ENCODE peak calls at places on chromosomes 2 and 18, in eight cellular contexts. One of them, this sample, is unnamed.

GRCh38 chr2:216650607-216651229 is 17.5 kb downstream of the IGFBP2 start:
- DNase-seq in skeletal muscle cell: no peak
- DNase-seq in mammary epithelial cell: no peak
- DNase-seq in HFF-Myc: no peak
- DNase-seq in BJ: no peak
- DNase-seq in OCI-LY7: no peak
- DNase-seq in BE2C: no peak
- DNase-seq in testis: no peak
- DNase-seq in this sample: no peak

GRCh38 chr2:10283106-10284062 is 19.3 kb upstream of the HPCAL1 start:
- DNase-seq in skeletal muscle cell: peak; percentile 60
- DNase-seq in mammary epithelial cell: peak; percentile 85
- DNase-seq in HFF-Myc: peak; percentile 78
- DNase-seq in BJ: peak; percentile 65
- DNase-seq in OCI-LY7: no peak
- DNase-seq in BE2C: no peak
- DNase-seq in testis: no peak
- DNase-seq in this sample: no peak

GRCh38 chr2:206728277-206729199 is 10.3 kb upstream of the DYTN start:
- DNase-seq in skeletal muscle cell: no peak
- DNase-seq in mammary epithelial cell: peak; percentile 66
- DNase-seq in HFF-Myc: no peak
- DNase-seq in BJ: no peak
- DNase-seq in OCI-LY7: no peak
- DNase-seq in BE2C: no peak
- DNase-seq in testis: no peak
- DNase-seq in this sample: no peak

GRCh38 chr2:43082111-43082877 is 144.1 kb downstream of the ZFP36L2 start:
- DNase-seq in skeletal muscle cell: peak; percentile 92
- DNase-seq in mammary epithelial cell: peak; percentile 80
- DNase-seq in HFF-Myc: peak; percentile 91
- DNase-seq in BJ: peak; percentile 70
- DNase-seq in OCI-LY7: no peak
- DNase-seq in BE2C: peak; percentile 95
- DNase-seq in testis: peak; percentile 32
- DNase-seq in this sample: no peak

GRCh38 chr2:10267551-10268465 is 34.9 kb upstream of the HPCAL1 start:
- DNase-seq in skeletal muscle cell: no peak
- DNase-seq in mammary epithelial cell: no peak
- DNase-seq in HFF-Myc: no peak
- DNase-seq in BJ: no peak
- DNase-seq in OCI-LY7: no peak
- DNase-seq in BE2C: peak; percentile 53
- DNase-seq in testis: peak; percentile 40
- DNase-seq in this sample: no peak

GRCh38 chr18:75113455-75113854 is 95.5 kb downstream of the PTGR3 start:
- DNase-seq in skeletal muscle cell: no peak
- DNase-seq in mammary epithelial cell: no peak
- DNase-seq in HFF-Myc: no peak
- DNase-seq in BJ: no peak
- DNase-seq in OCI-LY7: no peak
- DNase-seq in BE2C: no peak
- DNase-seq in testis: no peak
- DNase-seq in this sample: no peak

GRCh38 chr2:224904390-224904789 is 137.9 kb downstream of the DOCK10 start:
- DNase-seq in skeletal muscle cell: no peak
- DNase-seq in mammary epithelial cell: peak; percentile 17
- DNase-seq in HFF-Myc: no peak
- DNase-seq in BJ: no peak
- DNase-seq in OCI-LY7: no peak
- DNase-seq in BE2C: no peak
- DNase-seq in testis: no peak
- DNase-seq in this sample: no peak

GRCh38 chr18:44733069-44733753 is 52.5 kb downstream of the SETBP1 start:
- DNase-seq in skeletal muscle cell: peak; percentile 78
- DNase-seq in mammary epithelial cell: peak; percentile 93
- DNase-seq in HFF-Myc: peak; percentile 30
- DNase-seq in BJ: peak; percentile 60
- DNase-seq in OCI-LY7: no peak
- DNase-seq in BE2C: no peak
- DNase-seq in testis: no peak
- DNase-seq in this sample: no peak

GRCh38 chr18:68083131-68083530 is 566.6 kb upstream of the DSEL start:
- DNase-seq in skeletal muscle cell: peak; percentile 40
- DNase-seq in mammary epithelial cell: peak; percentile 37
- DNase-seq in HFF-Myc: no peak
- DNase-seq in BJ: peak; percentile 9
- DNase-seq in OCI-LY7: no peak
- DNase-seq in BE2C: no peak
- DNase-seq in testis: no peak
- DNase-seq in this sample: no peak

GRCh38 chr2:100238471-100238870 is 83.8 kb downstream of the LONRF2 start:
- DNase-seq in skeletal muscle cell: no peak
- DNase-seq in mammary epithelial cell: no peak
- DNase-seq in HFF-Myc: no peak
- DNase-seq in BJ: no peak
- DNase-seq in OCI-LY7: no peak
- DNase-seq in BE2C: no peak
- DNase-seq in testis: no peak
- DNase-seq in this sample: no peak

GRCh38 chr2:68762112-68762511 is 27.5 kb downstream of the ARHGAP25 start:
- DNase-seq in skeletal muscle cell: no peak
- DNase-seq in mammary epithelial cell: no peak
- DNase-seq in HFF-Myc: no peak
- DNase-seq in BJ: no peak
- DNase-seq in OCI-LY7: no peak
- DNase-seq in BE2C: no peak
- DNase-seq in testis: no peak
- DNase-seq in this sample: no peak

GRCh38 chr2:65465857-65466256 is 33.5 kb upstream of the SPRED2 start:
- DNase-seq in skeletal muscle cell: no peak
- DNase-seq in mammary epithelial cell: no peak
- DNase-seq in HFF-Myc: no peak
- DNase-seq in BJ: no peak
- DNase-seq in OCI-LY7: no peak
- DNase-seq in BE2C: no peak
- DNase-seq in testis: no peak
- DNase-seq in this sample: no peak

GRCh38 chr18:3973191-3973590 is 481.9 kb downstream of the DLGAP1 start:
- DNase-seq in skeletal muscle cell: no peak
- DNase-seq in mammary epithelial cell: no peak
- DNase-seq in HFF-Myc: no peak
- DNase-seq in BJ: no peak
- DNase-seq in OCI-LY7: no peak
- DNase-seq in BE2C: no peak
- DNase-seq in testis: no peak
- DNase-seq in this sample: no peak

GRCh38 chr2:19800796-19801195 is 101.0 kb downstream of the TTC32 start:
- DNase-seq in skeletal muscle cell: no peak
- DNase-seq in mammary epithelial cell: no peak
- DNase-seq in HFF-Myc: no peak
- DNase-seq in BJ: no peak
- DNase-seq in OCI-LY7: no peak
- DNase-seq in BE2C: no peak
- DNase-seq in testis: no peak
- DNase-seq in this sample: no peak

GRCh38 chr2:227817336-227817735 is 3.7 kb downstream of the CCL20 start:
- DNase-seq in skeletal muscle cell: no peak
- DNase-seq in mammary epithelial cell: no peak
- DNase-seq in HFF-Myc: no peak
- DNase-seq in BJ: no peak
- DNase-seq in OCI-LY7: no peak
- DNase-seq in BE2C: no peak
- DNase-seq in testis: no peak
- DNase-seq in this sample: no peak

GRCh38 chr2:38653715-38654494 is 12.0 kb upstream of the GALM start:
- DNase-seq in skeletal muscle cell: no peak
- DNase-seq in mammary epithelial cell: peak; percentile 50
- DNase-seq in HFF-Myc: no peak
- DNase-seq in BJ: no peak
- DNase-seq in OCI-LY7: no peak
- DNase-seq in BE2C: no peak
- DNase-seq in testis: no peak
- DNase-seq in this sample: no peak

GRCh38 chr2:156399950-156400703 is 36.1 kb upstream of the GPD2 start:
- DNase-seq in skeletal muscle cell: peak; percentile 23
- DNase-seq in mammary epithelial cell: peak; percentile 78
- DNase-seq in HFF-Myc: no peak
- DNase-seq in BJ: no peak
- DNase-seq in OCI-LY7: peak; percentile 19
- DNase-seq in BE2C: peak; percentile 69
- DNase-seq in testis: peak; percentile 83
- DNase-seq in this sample: peak; percentile 86

GRCh38 chr2:220533485-220533884 is 906.1 kb downstream of the SLC4A3 start:
- DNase-seq in skeletal muscle cell: no peak
- DNase-seq in mammary epithelial cell: peak; percentile 63
- DNase-seq in HFF-Myc: peak; percentile 43
- DNase-seq in BJ: no peak
- DNase-seq in OCI-LY7: no peak
- DNase-seq in BE2C: no peak
- DNase-seq in testis: no peak
- DNase-seq in this sample: no peak

GRCh38 chr18:58177886-58178470 is 134.0 kb downstream of the NEDD4L start:
- DNase-seq in skeletal muscle cell: no peak
- DNase-seq in mammary epithelial cell: no peak
- DNase-seq in HFF-Myc: no peak
- DNase-seq in BJ: no peak
- DNase-seq in OCI-LY7: no peak
- DNase-seq in BE2C: no peak
- DNase-seq in testis: no peak
- DNase-seq in this sample: no peak

GRCh38 chr2:45653584-45653983 is 2.1 kb downstream of the PRKCE start:
- DNase-seq in skeletal muscle cell: no peak
- DNase-seq in mammary epithelial cell: no peak
- DNase-seq in HFF-Myc: no peak
- DNase-seq in BJ: no peak
- DNase-seq in OCI-LY7: no peak
- DNase-seq in BE2C: no peak
- DNase-seq in testis: no peak
- DNase-seq in this sample: no peak

GRCh38 chr2:20212459-20212870 is 12.5 kb downstream of the SDC1 start:
- DNase-seq in skeletal muscle cell: peak; percentile 25
- DNase-seq in mammary epithelial cell: peak; percentile 96
- DNase-seq in HFF-Myc: no peak
- DNase-seq in BJ: no peak
- DNase-seq in OCI-LY7: peak; percentile 48
- DNase-seq in BE2C: no peak
- DNase-seq in testis: no peak
- DNase-seq in this sample: no peak

GRCh38 chr2:120587326-120587996 is 148.2 kb upstream of the GLI2 start:
- DNase-seq in skeletal muscle cell: no peak
- DNase-seq in mammary epithelial cell: no peak
- DNase-seq in HFF-Myc: no peak
- DNase-seq in BJ: no peak
- DNase-seq in OCI-LY7: no peak
- DNase-seq in BE2C: no peak
- DNase-seq in testis: no peak
- DNase-seq in this sample: no peak
- H3K4me3 ChIP-seq in skeletal muscle cell: no peak overlapping the region
- H3K4me3 ChIP-seq in mammary epithelial cell: no peak overlapping the region
- H3K4me3 ChIP-seq in HFF-Myc: no peak overlapping the region
- H3K4me3 ChIP-seq in BJ: no peak overlapping the region
- H3K4me3 ChIP-seq in OCI-LY7: no peak overlapping the region
- H3K4me3 ChIP-seq in BE2C: no peak overlapping the region
- H3K4me3 ChIP-seq in testis: peak overlapping the region; percentile 34
- H3K4me3 ChIP-seq in this sample: peak overlapping the region; percentile 35

DNA sequence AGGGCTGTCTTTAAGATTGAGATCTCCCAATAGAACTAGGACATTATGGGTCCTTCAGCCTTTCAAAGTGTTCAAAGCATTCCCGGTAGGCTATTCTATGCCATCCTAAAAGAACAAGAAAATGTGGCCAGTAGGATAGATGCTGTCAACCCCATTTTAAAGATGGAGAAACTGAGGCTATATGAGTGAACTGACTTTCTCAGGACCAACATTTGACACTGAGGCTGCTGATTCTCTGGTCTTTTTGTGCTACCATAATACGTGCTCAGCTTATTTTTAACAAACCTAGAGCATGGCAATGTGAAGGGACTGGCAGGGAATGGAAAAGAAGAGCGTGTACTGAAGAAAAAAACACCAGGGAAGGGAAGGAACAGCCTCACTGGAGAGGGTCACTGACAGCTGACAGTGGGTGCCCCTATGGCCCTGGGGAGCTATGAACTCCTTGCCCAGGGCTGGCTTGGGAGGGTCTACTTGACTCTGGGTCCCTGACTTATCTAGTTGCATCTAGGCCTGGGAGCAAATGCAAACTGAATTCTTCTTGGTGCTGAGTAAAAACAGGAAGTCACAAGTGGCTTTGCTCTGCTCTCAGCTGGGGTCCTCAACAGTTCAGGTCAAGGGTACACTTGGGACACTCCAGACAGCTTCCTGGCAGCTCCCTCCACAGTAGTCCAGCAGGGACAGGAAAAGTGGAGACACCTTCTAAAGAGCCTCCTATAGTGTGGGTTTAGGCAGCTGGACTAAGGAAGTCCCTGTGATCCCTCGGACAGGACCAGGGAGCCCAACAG is 2.3 kb downstream of the CYRIA start:
- DNase-seq in skeletal muscle cell: no peak
- DNase-seq in mammary epithelial cell: no peak
- DNase-seq in HFF-Myc: no peak
- DNase-seq in BJ: no peak
- DNase-seq in OCI-LY7: peak; percentile 61
- DNase-seq in BE2C: no peak
- DNase-seq in testis: no peak
- DNase-seq in this sample: no peak
- H3K4me3 ChIP-seq in skeletal muscle cell: no peak overlapping the region
- H3K4me3 ChIP-seq in mammary epithelial cell: no peak overlapping the region
- H3K4me3 ChIP-seq in HFF-Myc: no peak overlapping the region
- H3K4me3 ChIP-seq in BJ: no peak overlapping the region
- H3K4me3 ChIP-seq in OCI-LY7: peak overlapping the region; percentile 78
- H3K4me3 ChIP-seq in BE2C: no peak overlapping the region
- H3K4me3 ChIP-seq in testis: no peak overlapping the region
- H3K4me3 ChIP-seq in this sample: no peak overlapping the region

DNA sequence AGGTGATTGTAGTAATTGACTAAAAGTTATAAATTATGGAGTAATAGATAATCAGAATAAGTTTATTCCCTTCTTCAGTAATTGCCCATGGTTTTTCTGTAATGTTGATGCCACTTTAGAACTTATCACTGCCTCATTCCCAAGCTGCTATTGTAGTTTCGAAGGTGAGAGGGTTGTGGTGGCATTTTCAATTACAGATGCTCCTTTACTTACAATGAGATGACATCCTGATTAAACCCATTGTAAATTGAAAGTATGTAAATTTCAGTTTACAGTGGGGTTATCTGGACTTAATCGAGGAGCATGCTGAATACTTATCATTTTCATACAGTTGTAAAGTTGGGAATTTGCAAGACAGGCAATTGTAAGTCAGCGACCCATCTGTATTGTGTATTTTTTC is 2.9 kb downstream of the NDUFV2 start:
- DNase-seq in skeletal muscle cell: no peak
- DNase-seq in mammary epithelial cell: no peak
- DNase-seq in HFF-Myc: no peak
- DNase-seq in BJ: no peak
- DNase-seq in OCI-LY7: no peak
- DNase-seq in BE2C: no peak
- DNase-seq in testis: no peak
- DNase-seq in this sample: no peak
- H3K4me3 ChIP-seq in skeletal muscle cell: peak overlapping the region; percentile 75
- H3K4me3 ChIP-seq in mammary epithelial cell: peak overlapping the region; percentile 87
- H3K4me3 ChIP-seq in HFF-Myc: peak overlapping the region; percentile 72
- H3K4me3 ChIP-seq in BJ: peak overlapping the region; percentile 7
- H3K4me3 ChIP-seq in OCI-LY7: peak overlapping the region; percentile 93
- H3K4me3 ChIP-seq in BE2C: no peak overlapping the region
- H3K4me3 ChIP-seq in testis: no peak overlapping the region
- H3K4me3 ChIP-seq in this sample: peak overlapping the region; percentile 57

GRCh38 chr2:240585101-240585500 is 1.4 kb upstream of the CAPN10 start:
- DNase-seq in skeletal muscle cell: no peak
- DNase-seq in mammary epithelial cell: peak; percentile 12
- DNase-seq in HFF-Myc: no peak
- DNase-seq in BJ: no peak
- DNase-seq in OCI-LY7: peak; percentile 97
- DNase-seq in BE2C: no peak
- DNase-seq in testis: no peak
- DNase-seq in this sample: no peak
- H3K4me3 ChIP-seq in skeletal muscle cell: peak overlapping the region; percentile 100
- H3K4me3 ChIP-seq in mammary epithelial cell: peak overlapping the region; percentile 67
- H3K4me3 ChIP-seq in HFF-Myc: peak overlapping the region; percentile 98
- H3K4me3 ChIP-seq in BJ: peak overlapping the region; percentile 92
- H3K4me3 ChIP-seq in OCI-LY7: peak overlapping the region; percentile 96
- H3K4me3 ChIP-seq in BE2C: peak overlapping the region; percentile 99
- H3K4me3 ChIP-seq in testis: no peak overlapping the region
- H3K4me3 ChIP-seq in this sample: peak overlapping the region; percentile 98

This sample was measured in suprapubic skin.